ENCODE peak calls at places on chromosomes 4 and X, in eight cellular contexts. N is ELF-1; H is ACHN; B is CD8-positive, alpha-beta memory T cell; G is stimulated activated CD8-positive, alpha-beta memory T cell treated with anti-CD3 and anti-CD28 coated beads, Interleukin-7, amount 100 ng/mL, for 24 hours; W is NCI-H1105; Q is cardiac fibroblast; L is amniotic stem cell. I is an unnamed sample.

GRCh38 chr4:150209140-150209829 is 131.0 kb downstream of the DCLK2 start:
- DNase-seq in N (peak; percentile 62), H (peak; percentile 65), B (no peak), G (no peak), W (no peak), Q (peak; percentile 84), L (no peak), I (peak; percentile 14)

GRCh38 chr4:40540801-40541200 is 88.9 kb downstream of the RBM47 start:
- DNase-seq in N (no peak), H (no peak), B (no peak), G (no peak), W (no peak), Q (no peak), L (no peak), I (no peak)

GRCh38 chr4:98890698-98891097 is 38.2 kb downstream of the EIF4E start:
- DNase-seq in N (no peak), H (no peak), B (no peak), G (no peak), W (no peak), Q (peak; percentile 15), L (no peak), I (no peak)

GRCh38 chrX:66110112-66110511 is 53.9 kb upstream of the HEPH start:
- DNase-seq in N (no peak), H (peak; percentile 35), B (no peak), G (no peak), W (no peak), Q (peak; percentile 49), L (peak; percentile 0), I (no peak)

GRCh38 chr4:124132161-124132560 is 580.4 kb downstream of the ANKRD50 start:
- DNase-seq in N (no peak), H (no peak), B (no peak), G (no peak), W (no peak), Q (peak; percentile 65), L (no peak), I (no peak)

GRCh38 chr4:18844726-18845125 is 823.2 kb upstream of the LCORL start:
- DNase-seq in N (no peak), H (no peak), B (no peak), G (no peak), W (no peak), Q (no peak), L (no peak), I (no peak)

GRCh38 chr4:153471691-153472080 is 5.5 kb downstream of the TMEM131L start:
- DNase-seq in N (no peak), H (no peak), B (peak; percentile 27), G (no peak), W (no peak), Q (peak; percentile 51), L (no peak), I (no peak)

GRCh38 chrX:46582325-46582724 is 8.8 kb downstream of the CHST7 start:
- DNase-seq in N (no peak), H (peak; percentile 34), B (no peak), G (no peak), W (no peak), Q (peak; percentile 79), L (no peak), I (no peak)

GRCh38 chr4:148355442-148356123 is 86.6 kb downstream of the NR3C2 start:
- DNase-seq in N (no peak), H (no peak), B (no peak), G (no peak), W (no peak), Q (no peak), L (no peak), I (no peak)

GRCh38 chr4:121696140-121696640 is 590 bp downstream of the ANXA5 start:
- DNase-seq in N (peak; percentile 67), H (peak; percentile 72), B (peak; percentile 40), G (peak; percentile 28), W (peak; percentile 3), Q (peak; percentile 91), L (peak; percentile 78), I (no peak)

GRCh38 chrX:20139966-20140365 is 1.7 kb downstream of the EIF1AX start:
- DNase-seq in N (no peak), H (no peak), B (no peak), G (no peak), W (no peak), Q (peak; percentile 74), L (peak; percentile 2), I (no peak)

GRCh38 chr4:84243685-84244084 is 255.4 kb downstream of the NKX6-1 start:
- DNase-seq in N (no peak), H (no peak), B (no peak), G (no peak), W (no peak), Q (no peak), L (no peak), I (no peak)

GRCh38 chr4:21097865-21098264 is 397.6 kb downstream of the PACRGL start:
- DNase-seq in N (no peak), H (no peak), B (no peak), G (no peak), W (no peak), Q (no peak), L (no peak), I (no peak)

GRCh38 chr4:176781739-176782100 is 11.0 kb downstream of the VEGFC start:
- DNase-seq in N (no peak), H (peak; percentile 60), B (no peak), G (no peak), W (no peak), Q (no peak), L (no peak), I (no peak)

GRCh38 chrX:119685225-119686066 is 7.5 kb downstream of the SEPTIN6 start:
- DNase-seq in N (no peak), H (no peak), B (peak; percentile 22), G (no peak), W (no peak), Q (peak; percentile 18), L (no peak), I (no peak)

GRCh38 chr4:54902261-54902660 is 223.1 kb downstream of the KDR start:
- DNase-seq in N (no peak), H (no peak), B (no peak), G (no peak), W (no peak), Q (peak; percentile 52), L (no peak), I (no peak)

GRCh38 chr4:129570326-129570725 is 474.4 kb downstream of the C4orf33 start:
- DNase-seq in N (no peak), H (no peak), B (no peak), G (no peak), W (no peak), Q (no peak), L (no peak), I (no peak)

GRCh38 chrX:154519389-154519788 is 3.4 kb upstream of the FAM3A start:
- DNase-seq in N (no peak), H (no peak), B (no peak), G (no peak), W (no peak), Q (no peak), L (no peak), I (no peak)

GRCh38 chr4:87805971-87806370 is 6.6 kb downstream of the IBSP start:
- DNase-seq in N (no peak), H (no peak), B (no peak), G (no peak), W (no peak), Q (peak; percentile 66), L (no peak), I (no peak)

GRCh38 chr4:174873931-174874330 is 44.2 kb upstream of the ADAM29 start:
- DNase-seq in N (peak; percentile 20), H (peak; percentile 47), B (no peak), G (no peak), W (no peak), Q (peak; percentile 1), L (no peak), I (peak; percentile 3)

GRCh38 chrX:45758319-45758718 is 557.6 kb upstream of the DIPK2B start:
- DNase-seq in N (no peak), H (peak; percentile 80), B (no peak), G (no peak), W (no peak), Q (peak; percentile 93), L (peak; percentile 59), I (no peak)

GRCh38 chrX:11770320-11770719 is 12.3 kb downstream of the MSL3 start:
- DNase-seq in N (peak; percentile 68), H (peak; percentile 44), B (peak; percentile 24), G (no peak), W (no peak), Q (peak; percentile 68), L (no peak), I (peak; percentile 33)

GRCh38 chrX:72029473-72030411 is 102.0 kb downstream of the RTL5 start:
- DNase-seq in N (peak; percentile 53), H (peak; percentile 5), B (no peak), G (no peak), W (no peak), Q (peak; percentile 63), L (peak; percentile 29), I (no peak)

GRCh38 chr4:98648602-98649001 is 9.8 kb downstream of the TSPAN5 start:
- DNase-seq in N (no peak), H (no peak), B (no peak), G (no peak), W (no peak), Q (peak; percentile 50), L (no peak), I (no peak)

GRCh38 chrX:75106772-75107171 is 49.3 kb downstream of the ABCB7 start:
- DNase-seq in N (no peak), H (no peak), B (no peak), G (no peak), W (no peak), Q (no peak), L (no peak), I (no peak)

GRCh38 chr4:81164623-81165416 is 50.2 kb downstream of the PRKG2 start:
- DNase-seq in N (no peak), H (peak; percentile 43), B (no peak), G (no peak), W (no peak), Q (peak; percentile 81), L (no peak), I (no peak)

GRCh38 chr4:184320630-184321029 is 103.0 kb upstream of the ENPP6 start:
- DNase-seq in N (no peak), H (no peak), B (no peak), G (no peak), W (no peak), Q (no peak), L (no peak), I (no peak)

GRCh38 chrX:120477453-120477852 is 8.4 kb upstream of the LAMP2 start:
- DNase-seq in N (no peak), H (no peak), B (no peak), G (no peak), W (no peak), Q (no peak), L (no peak), I (no peak)

GRCh38 chr4:168930413-168931196 is 79.5 kb downstream of the CBR4 start:
- DNase-seq in N (peak; percentile 15), H (no peak), B (no peak), G (no peak), W (no peak), Q (no peak), L (no peak), I (no peak)

GRCh38 chr4:71907782-71908181 is 123.9 kb upstream of the GC start:
- DNase-seq in N (no peak), H (no peak), B (no peak), G (no peak), W (no peak), Q (no peak), L (no peak), I (no peak)

GRCh38 chrX:1493317-1493856 is 40.7 kb upstream of the ASMTL start:
- DNase-seq in N (peak; percentile 22), H (no peak), B (no peak), G (no peak), W (no peak), Q (no peak), L (no peak), I (no peak)

GRCh38 chr4:183898456-183898855 is 6.7 kb upstream of the STOX2 start:
- DNase-seq in N (no peak), H (no peak), B (no peak), G (no peak), W (no peak), Q (no peak), L (no peak), I (no peak)

GRCh38 chr4:75545526-75545925 is 10.3 kb upstream of the ODAPH start:
- DNase-seq in N (no peak), H (peak; percentile 4), B (no peak), G (no peak), W (no peak), Q (peak; percentile 58), L (no peak), I (no peak)

GRCh38 chr4:71296945-71297344 is 41.9 kb upstream of the SLC4A4 start:
- DNase-seq in N (no peak), H (no peak), B (no peak), G (no peak), W (no peak), Q (no peak), L (no peak), I (no peak)